ENCODE peak calls at places on chromosomes 3 and 15, in six cellular contexts. Q, T, J, M, I and Y are unnamed samples.

GRCh38 chr15:96306321-96306720 is 24.2 kb upstream of the NR2F2 start:
- ATAC-seq in Q (no peak), J (no peak), M (no peak), I (no peak), T (no peak), Y (no peak)

GRCh38 chr15:52078876-52079700 is 33.5 kb downstream of the BCL2L10 start:
- ATAC-seq in T (peak), M (peak), J (peak), I (peak), Q (peak), Y (peak)

GRCh38 chr3:53303549-53303948 is 43.8 kb downstream of the DCP1A start:
- ATAC-seq in M (peak), T (peak), J (no peak), I (peak), Q (no peak), Y (no peak)

GRCh38 chr15:56537881-56538280 is 72.9 kb upstream of the MNS1 start:
- ATAC-seq in I (no peak), M (peak), Q (no peak), T (no peak), J (peak), Y (no peak)

GRCh38 chr15:85312925-85313324 is 67.5 kb upstream of the AKAP13 start:
- ATAC-seq in J (peak), I (peak), Q (no peak), T (no peak), M (no peak), Y (no peak)

GRCh38 chr3:23044463-23044862 is 158.7 kb upstream of the UBE2E2 start:
- ATAC-seq in M (no peak), J (no peak), I (no peak), T (no peak), Q (no peak), Y (peak)

GRCh38 chr15:34223904-34224596 is 766 bp upstream of the EMC4 start:
- ATAC-seq in J (no peak), T (peak), M (peak), I (no peak), Q (peak), Y (no peak)

GRCh38 chr15:63414474-63415201 is 33.0 kb upstream of the CA12 start:
- ATAC-seq in Q (no peak), I (no peak), M (no peak), T (no peak), J (no peak), Y (no peak)

GRCh38 chr3:41265011-41265545 is 65.8 kb downstream of the CTNNB1 start:
- ATAC-seq in I (no peak), T (no peak), J (no peak), M (no peak), Q (no peak), Y (no peak)

GRCh38 chr3:119619094-119619493 is 21.4 kb downstream of the PLA1A start:
- ATAC-seq in M (no peak), T (peak), I (no peak), Q (no peak), J (no peak), Y (no peak)

GRCh38 chr3:115691964-115692363 is 68.7 kb downstream of the GAP43 start:
- ATAC-seq in I (peak), Q (no peak), J (no peak), M (no peak), T (peak), Y (peak)

GRCh38 chr3:42600958-42601675 is 631 bp downstream of the NKTR start:
- ATAC-seq in I (peak), M (peak), J (peak), Q (peak), T (peak), Y (peak)

GRCh38 chr3:184727357-184728060 is 15.6 kb upstream of the MAGEF1 start:
- ATAC-seq in J (peak), I (peak), T (peak), Q (peak), M (peak), Y (peak)

GRCh38 chr3:172074578-172074977 is 35.2 kb downstream of the FNDC3B start:
- ATAC-seq in Q (peak), I (peak), M (peak), J (no peak), T (peak), Y (peak)

GRCh38 chr3:126186271-126186670 is 5.9 kb upstream of the ALDH1L1 start:
- ATAC-seq in Q (no peak), J (no peak), M (peak), I (no peak), T (peak), Y (no peak)

GRCh38 chr3:153026026-153026425 is 136.0 kb upstream of the RAP2B start:
- ATAC-seq in Q (no peak), I (peak), T (no peak), M (peak), J (no peak), Y (no peak)

GRCh38 chr3:29868702-29869101 is 587.8 kb downstream of the RBMS3 start:
- ATAC-seq in J (no peak), T (no peak), Q (no peak), I (peak), M (no peak), Y (no peak)

GRCh38 chr3:55620361-55621025 is 133.4 kb upstream of the WNT5A start:
- ATAC-seq in I (no peak), J (peak), T (no peak), M (no peak), Q (no peak), Y (no peak)

GRCh38 chr15:94185547-94186236 is 45.7 kb upstream of the MCTP2 start:
- ATAC-seq in T (no peak), I (no peak), M (no peak), J (no peak), Q (no peak), Y (no peak)

GRCh38 chr3:193674714-193675113 is 81.7 kb downstream of the OPA1 start:
- ATAC-seq in M (no peak), Q (no peak), T (no peak), J (no peak), I (no peak), Y (no peak)

GRCh38 chr3:72388117-72388516 is 460.1 kb downstream of the SHQ1 start:
- ATAC-seq in M (no peak), I (no peak), T (no peak), J (no peak), Q (no peak), Y (no peak)

GRCh38 chr3:33215739-33216138 is 2.9 kb downstream of the SUSD5 start:
- ATAC-seq in I (no peak), T (no peak), J (no peak), M (no peak), Q (no peak), Y (no peak)

GRCh38 chr3:98564282-98565005 is 29.0 kb downstream of the CPOX start:
- ATAC-seq in Q (no peak), M (peak), T (no peak), I (no peak), J (no peak), Y (no peak)

GRCh38 chr3:139318826-139319225 is 25.0 kb upstream of the MRPS22 start:
- ATAC-seq in I (no peak), T (no peak), M (no peak), Q (no peak), J (no peak), Y (no peak)

GRCh38 chr3:139318431-139318816 is 25.4 kb upstream of the MRPS22 start:
- ATAC-seq in T (peak), J (no peak), Q (no peak), I (no peak), M (no peak), Y (no peak)

GRCh38 chr3:139319428-139320402 is 24.1 kb upstream of the MRPS22 start:
- ATAC-seq in M (no peak), I (no peak), T (no peak), J (no peak), Q (no peak), Y (no peak)

GRCh38 chr3:139317215-139317614 is 26.6 kb upstream of the MRPS22 start:
- ATAC-seq in J (no peak), T (no peak), Q (peak), M (no peak), I (no peak), Y (no peak)

DNA sequence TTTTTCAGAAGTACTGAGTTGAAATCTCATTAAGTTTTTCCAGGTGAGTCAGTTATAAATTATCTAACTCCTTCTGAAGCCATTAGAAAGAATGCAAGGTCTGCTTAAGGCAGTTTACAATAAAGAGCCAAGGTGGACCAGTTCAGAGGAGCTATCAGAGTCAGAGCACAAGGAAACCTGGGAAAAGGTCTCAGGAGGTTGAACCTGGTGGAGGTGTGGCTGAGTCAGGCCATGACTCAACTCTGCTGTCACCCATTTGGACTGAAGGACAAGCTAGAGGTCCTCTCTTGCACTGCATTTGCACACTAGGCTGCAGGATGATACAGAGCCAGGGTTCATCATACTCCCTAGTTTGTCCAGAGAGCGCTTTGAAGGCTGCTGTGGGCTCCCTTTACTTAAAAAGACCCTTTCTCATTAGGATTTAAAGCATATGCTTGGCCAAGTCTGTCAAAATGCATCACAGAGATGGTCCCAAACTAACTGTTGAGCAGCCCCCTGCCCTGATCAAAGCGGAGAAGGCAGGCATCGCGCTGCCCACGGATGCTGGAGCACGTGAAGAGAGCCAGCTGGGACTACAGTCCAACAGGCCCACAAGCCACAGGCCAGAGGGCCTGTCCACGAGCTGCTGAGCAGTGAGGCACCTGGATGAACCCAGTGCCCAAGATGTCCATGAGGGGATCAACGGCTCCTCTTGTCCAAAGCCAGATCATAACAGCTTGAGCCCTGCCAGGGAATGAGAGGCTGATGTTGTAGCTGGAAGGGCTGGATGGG is 26.0 kb upstream of the MRPS22 start:
- ATAC-seq in I (no peak), M (no peak), T (no peak), Q (peak), J (no peak), Y (no peak)
- TF ChIP-seq POLR2A in I (no peak), M (no peak), T (no peak), Q (no peak), J (no peak), Y (no peak)

DNA sequence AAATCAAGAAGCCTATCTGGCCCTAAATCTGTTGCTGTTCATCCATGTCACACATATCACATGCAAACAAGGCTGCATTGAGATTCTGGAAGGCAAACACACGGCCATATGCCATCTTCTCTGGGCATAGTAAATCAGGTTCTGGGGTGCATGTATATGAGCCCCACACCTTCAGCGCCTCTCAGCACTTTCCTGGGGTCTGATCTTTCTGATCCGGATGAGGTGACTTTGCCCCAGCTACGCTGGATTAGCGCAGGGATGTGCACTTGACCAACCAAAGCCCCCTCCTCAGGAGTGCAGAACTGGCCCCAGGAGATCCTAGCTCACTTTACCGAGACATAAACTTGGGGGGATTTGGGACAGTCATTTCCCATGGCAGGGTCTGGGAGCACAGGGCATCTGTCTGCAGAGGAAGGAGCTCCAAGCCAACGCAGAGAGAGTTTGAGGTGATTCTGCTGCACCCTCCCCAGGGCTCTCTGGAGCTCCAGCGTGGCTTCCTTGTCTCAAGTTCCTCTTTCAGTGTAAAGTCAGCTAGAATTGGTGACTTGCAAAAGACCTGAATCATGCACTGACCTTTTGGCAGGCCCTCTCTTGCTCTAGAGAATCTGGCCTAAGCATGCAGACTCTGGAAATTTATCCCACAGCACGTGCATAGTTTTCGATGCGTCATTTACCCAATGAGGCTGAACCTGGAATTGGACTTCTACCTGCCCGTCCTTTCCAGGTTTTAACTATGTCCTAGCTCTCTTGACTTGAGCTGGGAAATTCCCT is 63.5 kb upstream of the KLF13 start:
- ATAC-seq in M (peak), I (peak), Q (peak), T (peak), J (no peak), Y (peak)
- TF ChIP-seq POLR2A in M (peak), I (no peak), Q (no peak), T (no peak), J (no peak), Y (no peak)

DNA sequence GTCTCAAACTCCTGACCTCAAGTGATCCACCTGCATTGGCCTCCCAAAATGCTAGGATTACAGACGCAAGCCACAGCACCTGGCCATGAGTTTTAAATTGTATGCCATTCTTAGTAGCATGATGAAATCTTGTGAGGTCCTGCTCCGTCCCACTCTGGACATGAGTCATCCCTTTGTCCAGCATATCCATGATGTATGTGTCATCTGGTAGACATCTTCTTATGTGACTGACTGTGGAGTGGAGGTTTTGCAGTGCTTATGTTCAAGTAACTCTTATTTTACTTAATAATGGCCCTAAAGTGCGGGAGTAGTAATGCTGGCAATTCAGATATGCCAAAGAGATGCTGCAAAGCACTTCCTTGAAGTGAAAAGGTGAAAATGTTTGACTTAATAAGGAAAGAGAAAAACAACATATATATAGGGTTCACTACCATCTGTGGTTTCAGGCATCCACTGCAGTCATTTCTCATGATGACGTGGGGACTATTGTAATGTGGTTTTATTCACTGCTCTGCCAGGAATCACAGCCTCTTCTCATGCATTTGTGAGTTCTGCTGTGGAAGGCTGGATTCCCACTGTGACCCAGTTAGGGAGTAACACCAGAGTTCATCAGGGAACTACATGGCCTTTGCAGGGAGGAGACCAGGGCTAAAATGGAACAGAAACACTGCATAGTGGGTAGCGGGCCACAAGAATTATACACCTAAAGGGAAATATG is 204.6 kb upstream of the STRIT1 start:
- ATAC-seq in J (no peak), I (no peak), M (no peak), Q (no peak), T (no peak), Y (no peak)
- TF ChIP-seq POLR2A in J (no peak), I (no peak), M (no peak), Q (no peak), T (no peak), Y (no peak)

GRCh38 chr3:128485283-128486156 is 7.5 kb downstream of the GATA2 start:
- ATAC-seq in Q (no peak), M (no peak), J (no peak), T (no peak), I (no peak), Y (no peak)
- TF ChIP-seq POLR2A in Q (no peak), M (no peak), J (no peak), T (no peak), I (no peak), Y (no peak)

GRCh38 chr3:47420511-47421484 is 40.0 kb downstream of the PTPN23 start:
- ATAC-seq in I (peak), Q (peak), T (peak), M (peak), J (peak), Y (peak)

GRCh38 chr3:47420044-47420430 is 39.2 kb downstream of the PTPN23 start:
- ATAC-seq in J (no peak), I (no peak), T (no peak), Q (no peak), M (no peak), Y (no peak)

GRCh38 chr3:47418167-47419082 is 37.6 kb downstream of the PTPN23 start:
- ATAC-seq in I (no peak), Q (no peak), J (no peak), M (no peak), T (no peak), Y (no peak)

GRCh38 chr3:47421741-47422649 is 41.2 kb downstream of the PTPN23 start:
- ATAC-seq in I (peak), M (peak), T (peak), Q (peak), J (no peak), Y (no peak)

DNA sequence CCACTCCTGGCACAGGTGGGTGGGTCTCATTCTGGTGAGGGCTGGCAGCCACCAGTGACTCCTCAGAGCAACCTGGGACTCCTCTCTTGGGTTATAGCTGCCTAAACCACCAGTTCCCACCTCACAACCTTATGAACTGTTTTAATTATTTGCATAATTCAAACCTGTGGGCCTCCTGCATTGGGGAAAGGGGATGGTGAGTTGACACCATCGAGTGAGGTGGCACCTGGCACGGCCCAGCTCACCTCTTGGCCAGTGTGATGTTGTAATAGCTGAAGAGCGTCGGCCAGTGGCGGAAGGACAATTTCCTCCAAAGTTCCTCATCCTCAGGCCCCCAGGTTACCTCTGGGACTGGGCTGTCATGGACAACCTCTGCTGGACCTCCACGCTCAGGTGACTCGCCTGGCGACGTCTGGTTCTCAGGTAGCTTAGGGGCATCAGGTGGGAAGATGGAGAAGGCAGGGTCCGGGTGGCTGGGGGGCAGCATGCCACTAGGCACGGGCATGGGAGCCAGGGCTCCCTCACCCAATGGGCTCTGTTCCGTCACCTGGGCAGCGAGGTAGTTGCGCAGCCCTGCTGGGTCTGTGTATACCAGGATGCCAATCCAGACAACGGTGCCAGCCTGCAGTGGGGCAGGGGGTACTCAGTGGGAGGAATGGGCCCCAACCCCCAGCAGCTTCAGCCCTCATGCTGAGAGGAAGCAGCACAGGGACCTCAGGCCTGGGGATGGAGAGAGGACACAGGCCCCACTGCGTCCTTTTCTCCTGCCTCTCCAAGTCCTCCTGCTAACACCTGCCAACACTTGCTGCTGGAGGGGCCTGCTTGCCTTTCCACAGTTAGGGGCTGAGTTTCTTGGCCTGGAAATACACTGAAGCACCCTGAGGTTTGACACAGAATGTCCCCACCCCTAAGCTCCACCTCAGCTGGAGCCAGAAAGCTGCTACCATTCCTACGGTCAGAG is 38.5 kb downstream of the PTPN23 start:
- ATAC-seq in I (no peak), Q (no peak), T (no peak), M (no peak), J (no peak), Y (no peak)
- TF ChIP-seq POLR2A in I (no peak), Q (no peak), T (no peak), M (no peak), J (no peak), Y (no peak)

GRCh38 chr3:169769287-169770181 is at the start of gene ACTRT3:
- ATAC-seq in T (peak), Q (peak), I (peak), J (peak), M (peak), Y (peak)
- TF ChIP-seq POLR2A in T (no peak), Q (no peak), I (no peak), J (no peak), M (peak), Y (peak)

DNA sequence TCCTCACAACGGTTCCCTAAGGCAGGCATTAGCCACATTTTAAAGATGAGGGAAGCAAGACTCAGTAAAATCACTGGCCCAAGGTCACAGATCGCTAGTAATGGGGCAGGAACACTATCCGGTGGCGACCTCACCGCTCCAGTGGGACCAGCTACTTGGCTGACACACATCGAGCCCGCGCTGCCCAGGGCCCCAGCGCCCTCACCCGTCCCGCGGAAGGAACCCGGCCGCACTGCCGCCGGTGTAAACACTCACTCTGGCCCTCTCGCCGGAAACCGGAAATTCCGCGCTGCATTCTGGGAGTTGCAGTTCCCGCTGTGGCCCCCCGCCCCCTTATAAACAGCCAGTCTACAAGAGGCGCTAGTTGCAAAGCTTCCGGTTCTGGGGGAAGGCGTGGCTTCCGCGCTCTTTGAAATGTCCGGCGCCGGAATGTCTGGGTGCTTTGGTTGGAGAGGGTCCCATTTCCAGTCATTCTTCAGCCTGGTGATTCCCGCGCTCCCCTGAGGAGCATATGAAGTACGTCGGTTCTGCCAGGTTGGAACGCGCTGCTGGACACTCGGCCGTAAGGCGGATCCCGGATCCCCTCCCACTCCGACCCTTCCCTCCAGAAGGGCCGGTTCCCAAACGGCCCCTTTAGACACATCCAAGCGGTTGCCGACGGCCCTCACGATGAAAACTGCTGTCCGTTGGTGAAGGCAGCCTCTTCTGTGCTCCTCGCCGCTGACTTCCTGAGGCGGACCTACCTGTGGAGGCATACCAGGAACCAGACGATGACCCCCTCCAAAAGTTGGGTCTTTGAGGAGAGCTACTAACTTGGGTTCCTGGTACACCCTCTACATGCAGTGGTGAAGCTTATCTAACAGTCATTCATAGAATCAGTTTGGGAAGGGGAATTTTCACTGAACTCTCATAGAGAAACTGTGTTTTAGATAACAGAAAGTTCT is at the start of gene UBL7:
- ATAC-seq in M (peak), T (peak), Q (peak), J (peak), I (peak), Y (peak)
- TF ChIP-seq POLR2A in M (peak), T (peak), Q (peak), J (peak), I (peak), Y (peak)